ENCODE peak calls at places on chromosomes 5 and 9, in nine cellular contexts. E is CD8-positive, alpha-beta memory T cell; S is MM.1S; K is fibroblast of lung; V is colonic mucosa; A is adipocyte; C is breast epithelium; P is CD4-positive, CD25-positive, alpha-beta regulatory T cell; X is CD4-positive, alpha-beta memory T cell. G is an unnamed sample. For H3K4me1, the result is how much of the 10 kb centered on the place peaks cover.

GRCh38 chr9:78972303-78973002 is 599.3 kb upstream of the TLE4 start:
- DNase-seq in E (no peak), P (no peak), A (no peak), V (no peak), K (no peak), C (no peak), X (no peak), S (peak), G (no peak)

GRCh38 chr5:130571076-130571475 is 594.0 kb downstream of the HINT1 start:
- DNase-seq in V (no peak), C (no peak), X (no peak), K (peak), S (no peak), E (no peak), P (no peak), A (peak), G (no peak)

GRCh38 chr9:70945301-70945700 is 176.1 kb downstream of the TRPM3 start:
- DNase-seq in P (no peak), K (peak), C (no peak), V (no peak), X (no peak), E (no peak), S (no peak), A (no peak), G (no peak)

GRCh38 chr5:115963566-115963965 is 1.3 kb downstream of the LVRN start:
- DNase-seq in A (no peak), S (no peak), V (no peak), X (no peak), C (no peak), K (no peak), P (no peak), E (no peak), G (no peak)

GRCh38 chr5:1073239-1074102 is 38.4 kb downstream of the SLC12A7 start:
- DNase-seq in P (no peak), A (no peak), E (no peak), V (peak), X (no peak), K (no peak), C (no peak), S (no peak), G (no peak)

GRCh38 chr5:107389130-107389553 is 281.6 kb downstream of the EFNA5 start:
- DNase-seq in S (peak), P (no peak), A (peak), C (no peak), K (peak), V (peak), X (peak), E (no peak), G (no peak)

GRCh38 chr5:175620527-175620926 is 37.3 kb upstream of the HRH2 start:
- DNase-seq in P (no peak), A (no peak), X (no peak), S (no peak), V (no peak), K (no peak), E (no peak), C (no peak), G (no peak)

GRCh38 chr5:60352992-60353391 is 347.0 kb downstream of the DEPDC1B start:
- DNase-seq in C (peak), P (no peak), X (no peak), K (no peak), S (no peak), E (no peak), V (peak), A (no peak), G (no peak)

GRCh38 chr9:34603610-34604231 is 8.2 kb downstream of the RPP25L start:
- DNase-seq in C (peak), S (peak), P (peak), V (peak), K (peak), X (peak), A (peak), E (peak), G (peak)

GRCh38 chr5:122195784-122196394 is 66.5 kb downstream of the ZNF474 start:
- DNase-seq in P (no peak), X (no peak), S (peak), C (no peak), E (no peak), K (peak), V (peak), A (peak), G (no peak)

GRCh38 chr9:113649054-113649453 is 185.5 kb downstream of the RGS3 start:
- DNase-seq in K (peak), P (no peak), E (no peak), S (no peak), V (no peak), C (no peak), A (peak), X (no peak), G (no peak)

GRCh38 chr9:36987409-36987808 is 46.7 kb downstream of the PAX5 start:
- DNase-seq in C (no peak), V (no peak), S (no peak), X (no peak), K (no peak), P (no peak), A (no peak), E (no peak), G (no peak)

GRCh38 chr9:110125207-110125751 is 82.7 kb downstream of the C9orf152 start:
- DNase-seq in C (peak), E (no peak), S (no peak), P (no peak), X (no peak), V (peak), A (peak), K (peak), G (no peak)

GRCh38 chr9:115531410-115532130 is 413.6 kb upstream of the TNC start:
- DNase-seq in K (peak), V (no peak), P (no peak), S (no peak), A (peak), X (no peak), C (no peak), E (no peak), G (no peak)

GRCh38 chr5:35151151-35151920 is 79.0 kb downstream of the PRLR start:
- DNase-seq in E (no peak), C (no peak), V (no peak), S (no peak), A (no peak), K (peak), X (no peak), P (no peak), G (no peak)

GRCh38 chr5:143218563-143219170 is 184.8 kb downstream of the NR3C1 start:
- DNase-seq in A (no peak), S (no peak), X (no peak), E (no peak), P (no peak), V (no peak), C (no peak), K (no peak), G (no peak)

GRCh38 chr5:67305913-67306710 is 109.5 kb upstream of the CD180 start:
- DNase-seq in P (no peak), S (no peak), C (no peak), K (no peak), X (no peak), A (peak), V (no peak), E (no peak), G (no peak)

GRCh38 chr5:89246252-89246651 is 363.3 kb upstream of the MEF2C start:
- DNase-seq in K (peak), S (no peak), A (no peak), E (no peak), V (no peak), P (no peak), X (no peak), C (no peak), G (no peak)

GRCh38 chr5:133121080-133121479 is 69.3 kb downstream of the HSPA4 start:
- DNase-seq in K (no peak), V (peak), E (no peak), A (no peak), X (no peak), P (no peak), S (no peak), C (no peak), G (no peak)

GRCh38 chr9:95788011-95788410 is 87.5 kb upstream of the ERCC6L2 start:
- DNase-seq in P (no peak), S (no peak), X (no peak), K (no peak), C (no peak), E (no peak), V (no peak), A (no peak), G (no peak)

GRCh38 chr9:72696481-72696880 is 175.1 kb downstream of the TMC1 start:
- DNase-seq in V (no peak), P (no peak), X (no peak), K (no peak), A (peak), S (no peak), E (no peak), C (no peak), G (no peak)

GRCh38 chr5:85049020-85049419 is 664.3 kb upstream of the EDIL3 start:
- DNase-seq in A (peak), K (peak), P (no peak), C (no peak), X (no peak), V (no peak), E (no peak), S (peak), G (no peak)

GRCh38 chr9:73577867-73578266 is 426.2 kb downstream of the ANXA1 start:
- DNase-seq in X (no peak), A (peak), C (no peak), S (no peak), V (no peak), K (no peak), E (no peak), P (no peak), G (no peak)

GRCh38 chr9:33082538-33083326 is 6.3 kb upstream of the SMU1 start:
- DNase-seq in X (no peak), S (no peak), V (no peak), E (peak), K (no peak), C (peak), A (no peak), P (no peak), G (no peak)

GRCh38 chr9:111743275-111743674 is 51.5 kb downstream of the SHOC1 start:
- DNase-seq in E (no peak), V (no peak), S (no peak), K (peak), X (no peak), A (peak), C (no peak), P (no peak), G (no peak)

GRCh38 chr9:81759680-81760215 is 70.4 kb upstream of the TLE1 start:
- DNase-seq in A (peak), P (no peak), V (no peak), K (peak), X (no peak), E (no peak), S (no peak), C (no peak), G (no peak)

GRCh38 chr5:154478224-154478565 is at the start of gene HAND1:
- DNase-seq in A (no peak), V (peak), P (no peak), S (no peak), C (no peak), X (no peak), K (no peak), E (no peak), G (no peak)

GRCh38 chr5:16735092-16735970 is 118.5 kb upstream of the RETREG1 start:
- DNase-seq in S (no peak), P (no peak), C (no peak), A (no peak), V (peak), E (no peak), K (no peak), X (no peak), G (no peak)

GRCh38 chr9:82791685-82792084 is 271.3 kb downstream of the RASEF start:
- DNase-seq in S (no peak), V (no peak), X (no peak), E (no peak), P (no peak), C (no peak), K (no peak), A (no peak), G (no peak)

GRCh38 chr5:7871560-7872113 is 2.7 kb downstream of the MTRR start:
- DNase-seq in A (no peak), V (peak), S (peak), C (no peak), X (no peak), E (no peak), K (no peak), P (no peak), G (no peak)

GRCh38 chr9:121267689-121268597 is at the start of gene GSN:
- DNase-seq in S (peak), C (peak), V (peak), K (peak), E (peak), P (peak), A (peak), X (peak), G (peak)

DNA sequence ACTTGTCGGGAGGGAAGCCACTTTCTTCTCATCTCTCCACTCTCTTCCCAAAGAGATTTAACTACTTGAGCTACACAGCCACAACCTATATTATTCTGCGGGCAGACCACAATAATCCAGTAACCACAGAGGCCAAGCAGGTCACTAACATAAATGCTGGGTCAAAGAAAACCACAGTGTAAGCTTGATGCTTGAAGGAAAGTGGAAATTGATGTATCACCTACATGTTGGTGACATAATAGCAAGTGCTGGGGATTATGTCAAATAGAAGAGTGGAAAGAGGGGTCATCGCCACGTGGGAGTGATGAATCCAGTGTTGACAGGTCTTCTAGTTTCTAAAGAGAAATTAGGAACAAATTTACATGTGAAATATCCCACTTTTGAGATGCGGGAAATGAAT is 40.9 kb downstream of the RFK start:
- DNase-seq in K (no peak), P (no peak), X (no peak), C (no peak), S (no peak), E (no peak), A (no peak), V (no peak), G (no peak)
- H3K4me1 ChIP-seq in K (under half), P (under half), X (under half), C (under half), S (under half), E (under half), A (under half), V (under half), G (under half)

GRCh38 chr5:140196406-140196805 is 21.4 kb downstream of the CYSTM1 start:
- DNase-seq in V (no peak), C (no peak), X (no peak), E (no peak), K (no peak), A (no peak), P (no peak), S (no peak), G (no peak)
- H3K4me3 ChIP-seq in V (no peak), C (no peak), X (no peak), E (no peak), K (no peak), A (no peak), P (no peak), S (no peak), G (no peak)

GRCh38 chr5:135565256-135565655 is 13.5 kb downstream of the CXCL14 start:
- DNase-seq in P (no peak), C (no peak), K (no peak), X (no peak), E (no peak), V (no peak), S (no peak), A (peak), G (no peak)
- H3K4me1 ChIP-seq in P (under half), C (under half), K (under half), X (under half), E (under half), V (under half), S (under half), A (under half), G (under half)

DNA sequence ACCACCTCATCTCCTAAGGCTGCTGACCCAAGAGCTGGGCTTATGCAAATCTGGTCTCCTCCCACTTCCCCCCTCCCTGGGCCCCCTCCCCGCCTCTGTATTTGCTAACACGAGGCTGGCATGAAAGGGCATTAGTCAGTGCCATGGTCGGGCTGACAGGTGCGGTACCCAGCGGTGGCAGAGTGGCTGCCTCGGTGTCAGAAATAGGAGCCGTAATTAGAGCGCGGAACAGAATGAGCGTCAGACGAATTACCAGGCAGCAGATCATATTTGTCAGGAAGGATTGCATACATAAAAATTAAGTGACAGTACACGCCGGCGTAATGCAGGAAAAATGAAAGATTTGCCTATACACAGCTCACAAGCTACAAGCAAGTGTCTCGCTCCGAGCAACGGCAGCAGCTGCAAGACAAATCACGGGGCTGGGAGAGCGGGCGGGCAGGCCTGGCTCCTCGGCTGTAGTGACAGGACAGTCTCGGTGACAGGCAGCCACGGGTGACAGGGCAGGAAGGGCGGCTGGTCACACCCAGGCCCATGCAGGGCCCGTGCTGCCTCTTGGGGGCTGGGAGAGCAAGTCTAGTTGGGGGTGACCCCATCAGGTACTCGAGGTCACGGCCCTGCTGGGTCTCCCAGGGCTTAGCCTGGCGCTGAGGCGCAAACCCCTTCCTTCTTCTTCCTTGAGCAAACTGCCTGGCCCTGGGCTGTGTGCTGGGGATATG is 72.4 kb downstream of the NEK6 start:
- DNase-seq in E (no peak), P (no peak), V (no peak), C (no peak), K (no peak), S (no peak), A (no peak), X (no peak), G (no peak)
- H3K4me3 ChIP-seq in E (no peak), P (no peak), V (no peak), C (no peak), K (no peak), S (no peak), A (no peak), X (no peak), G (no peak)

GRCh38 chr9:130448771-130449170 is 4.0 kb downstream of the ASS1 start:
- DNase-seq in C (no peak), E (no peak), P (no peak), K (no peak), X (no peak), S (no peak), A (no peak), V (no peak), G (no peak)
- H3K4me1 ChIP-seq in C (under half), E (under half), P (under half), K (under half), X (under half), S (under half), A (half or more), V (under half), G (under half)

DNA sequence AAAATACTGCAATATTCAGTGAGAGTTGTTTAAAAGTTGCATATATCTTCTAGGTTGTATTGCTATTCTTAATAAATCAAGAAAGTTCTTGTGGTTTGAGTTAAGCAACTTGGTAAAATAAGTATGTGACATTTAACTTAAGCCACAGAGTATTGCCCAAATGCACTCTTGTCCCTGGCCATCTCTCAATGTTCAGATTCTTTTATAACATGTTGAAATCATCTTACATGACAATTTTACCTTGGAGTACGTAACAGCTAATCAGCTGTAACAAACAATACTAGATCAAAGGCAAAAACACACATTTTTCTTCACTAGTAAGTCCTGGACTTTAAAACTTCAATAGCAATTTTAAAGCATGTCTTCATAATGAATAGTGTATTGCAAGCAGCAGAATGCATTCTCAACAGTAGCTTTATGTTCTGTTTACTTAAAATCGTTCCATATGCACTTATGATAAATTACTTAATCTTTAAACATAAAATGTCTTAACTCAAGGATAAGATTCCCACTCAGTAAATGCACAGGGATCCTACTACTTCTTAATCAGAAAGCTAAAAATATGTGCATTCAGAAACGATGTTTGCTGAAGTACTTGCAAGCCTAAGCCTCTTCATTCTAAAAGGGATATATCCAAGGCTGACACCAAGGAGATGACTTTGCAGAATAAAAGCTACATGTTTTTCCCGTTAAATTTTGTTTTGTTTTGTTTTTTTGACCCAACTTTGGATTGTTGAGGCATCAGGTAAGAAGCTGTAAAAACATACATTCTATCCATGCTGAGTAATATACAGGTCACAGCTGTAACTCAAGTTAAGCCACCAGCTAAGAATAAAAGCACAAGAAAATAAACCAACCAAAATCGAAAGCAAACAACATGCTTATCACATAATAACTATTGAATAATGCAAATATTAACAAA is 86.1 kb upstream of the NFIB start:
- DNase-seq in S (no peak), K (peak), E (no peak), P (no peak), V (no peak), A (peak), C (no peak), X (no peak), G (no peak)
- H3K4me3 ChIP-seq in S (no peak), K (no peak), E (no peak), P (no peak), V (no peak), A (peak), C (no peak), X (no peak), G (no peak)

GRCh38 chr9:93588641-93589609 is 12.5 kb downstream of the PHF2 start:
- DNase-seq in A (peak), V (no peak), E (no peak), K (no peak), P (no peak), C (no peak), S (no peak), X (no peak), G (no peak)
- H3K4me1 ChIP-seq in A (under half), V (under half), E (under half), K (under half), P (under half), C (under half), S (under half), X (under half), G (under half)

GRCh38 chr5:52789378-52789777 is 1.7 kb downstream of the ITGA1 start:
- DNase-seq in E (no peak), A (no peak), P (no peak), K (no peak), C (no peak), S (no peak), X (no peak), V (no peak), G (no peak)
- H3K4me3 ChIP-seq in E (no peak), A (peak), P (no peak), K (peak), C (peak), S (no peak), X (no peak), V (peak), G (no peak)

G was measured in CD8-positive, alpha-beta T cell.